ENCODE peak calls at places on chromosomes 2 and 18, in seven cellular contexts. One of them, this sample, is unnamed. For H3K9me3, the result is how much of the 10 kb centered on the place peaks cover.

GRCh38 chr18:21361297-21361880 is 119.4 kb downstream of the GREB1L start:
- DNase-seq in testis: no peak
- DNase-seq in spleen: no peak
- DNase-seq in right lobe of liver: no peak
- DNase-seq in IMR-90: no peak
- DNase-seq in heart left ventricle: no peak
- DNase-seq in Peyer's patch: no peak
- DNase-seq in this sample: peak

GRCh38 chr18:46155652-46156051 is 51.5 kb downstream of the HAUS1 start:
- DNase-seq in right lobe of liver: no peak
- DNase-seq in IMR-90: peak
- DNase-seq in spleen: no peak
- DNase-seq in testis: no peak
- DNase-seq in Peyer's patch: no peak
- DNase-seq in heart left ventricle: no peak
- DNase-seq in this sample: no peak

GRCh38 chr2:120939595-120940318 is 204.1 kb downstream of the GLI2 start:
- DNase-seq in spleen: no peak
- DNase-seq in Peyer's patch: no peak
- DNase-seq in testis: no peak
- DNase-seq in IMR-90: peak
- DNase-seq in heart left ventricle: no peak
- DNase-seq in right lobe of liver: no peak
- DNase-seq in this sample: no peak

GRCh38 chr18:31274915-31275314 is 43.0 kb upstream of the DSG1 start:
- DNase-seq in IMR-90: no peak
- DNase-seq in right lobe of liver: peak
- DNase-seq in heart left ventricle: no peak
- DNase-seq in Peyer's patch: no peak
- DNase-seq in testis: peak
- DNase-seq in spleen: no peak
- DNase-seq in this sample: peak

GRCh38 chr2:2879776-2880175 is 497.8 kb downstream of the EIPR1 start:
- DNase-seq in heart left ventricle: no peak
- DNase-seq in right lobe of liver: no peak
- DNase-seq in testis: no peak
- DNase-seq in IMR-90: no peak
- DNase-seq in spleen: no peak
- DNase-seq in Peyer's patch: peak
- DNase-seq in this sample: no peak

GRCh38 chr2:207796585-207797350 is 27.1 kb upstream of the FZD5 start:
- DNase-seq in spleen: no peak
- DNase-seq in testis: no peak
- DNase-seq in IMR-90: peak
- DNase-seq in heart left ventricle: no peak
- DNase-seq in right lobe of liver: no peak
- DNase-seq in Peyer's patch: no peak
- DNase-seq in this sample: peak

GRCh38 chr2:225737556-225737955 is 338.0 kb downstream of the NYAP2 start:
- DNase-seq in heart left ventricle: no peak
- DNase-seq in IMR-90: peak
- DNase-seq in right lobe of liver: no peak
- DNase-seq in Peyer's patch: no peak
- DNase-seq in spleen: no peak
- DNase-seq in testis: no peak
- DNase-seq in this sample: no peak

GRCh38 chr2:32932825-32933755 is 13.7 kb upstream of the LTBP1 start:
- DNase-seq in testis: no peak
- DNase-seq in Peyer's patch: no peak
- DNase-seq in right lobe of liver: no peak
- DNase-seq in spleen: no peak
- DNase-seq in IMR-90: no peak
- DNase-seq in heart left ventricle: no peak
- DNase-seq in this sample: no peak

GRCh38 chr18:31206064-31206463 is 43.4 kb upstream of the DSC1 start:
- DNase-seq in spleen: no peak
- DNase-seq in IMR-90: no peak
- DNase-seq in right lobe of liver: no peak
- DNase-seq in Peyer's patch: no peak
- DNase-seq in testis: no peak
- DNase-seq in heart left ventricle: no peak
- DNase-seq in this sample: no peak

GRCh38 chr2:27723372-27724144 is 48.0 kb upstream of the MRPL33 start:
- DNase-seq in testis: peak
- DNase-seq in heart left ventricle: peak
- DNase-seq in spleen: no peak
- DNase-seq in Peyer's patch: no peak
- DNase-seq in IMR-90: peak
- DNase-seq in right lobe of liver: peak
- DNase-seq in this sample: peak

GRCh38 chr2:218228366-218229092 is 11.5 kb downstream of the ARPC2 start:
- DNase-seq in heart left ventricle: no peak
- DNase-seq in testis: no peak
- DNase-seq in IMR-90: peak
- DNase-seq in Peyer's patch: no peak
- DNase-seq in spleen: no peak
- DNase-seq in right lobe of liver: no peak
- DNase-seq in this sample: no peak

GRCh38 chr2:44671276-44671675 is 270.2 kb upstream of the SIX3 start:
- DNase-seq in Peyer's patch: no peak
- DNase-seq in heart left ventricle: no peak
- DNase-seq in testis: no peak
- DNase-seq in spleen: no peak
- DNase-seq in right lobe of liver: no peak
- DNase-seq in IMR-90: no peak
- DNase-seq in this sample: no peak

GRCh38 chr2:237440819-237441281 is 26.9 kb upstream of the COL6A3 start:
- DNase-seq in IMR-90: peak
- DNase-seq in heart left ventricle: no peak
- DNase-seq in right lobe of liver: no peak
- DNase-seq in spleen: no peak
- DNase-seq in Peyer's patch: no peak
- DNase-seq in testis: no peak
- DNase-seq in this sample: no peak

GRCh38 chr2:69835666-69836065 is 6.2 kb downstream of the GMCL1 start:
- DNase-seq in heart left ventricle: no peak
- DNase-seq in right lobe of liver: no peak
- DNase-seq in Peyer's patch: no peak
- DNase-seq in IMR-90: no peak
- DNase-seq in testis: no peak
- DNase-seq in spleen: no peak
- DNase-seq in this sample: no peak

GRCh38 chr2:139835101-139835500 is 1054.9 kb upstream of the NXPH2 start:
- DNase-seq in Peyer's patch: no peak
- DNase-seq in testis: no peak
- DNase-seq in IMR-90: no peak
- DNase-seq in heart left ventricle: no peak
- DNase-seq in spleen: no peak
- DNase-seq in right lobe of liver: no peak
- DNase-seq in this sample: no peak

GRCh38 chr2:27407798-27408491 is 1.4 kb downstream of the PPM1G start:
- DNase-seq in heart left ventricle: no peak
- DNase-seq in right lobe of liver: no peak
- DNase-seq in testis: peak
- DNase-seq in IMR-90: peak
- DNase-seq in spleen: no peak
- DNase-seq in Peyer's patch: no peak
- DNase-seq in this sample: no peak

GRCh38 chr2:30225131-30225762 is 6.1 kb upstream of the LBH start:
- DNase-seq in IMR-90: peak
- DNase-seq in Peyer's patch: peak
- DNase-seq in right lobe of liver: no peak
- DNase-seq in testis: peak
- DNase-seq in spleen: peak
- DNase-seq in heart left ventricle: peak
- DNase-seq in this sample: peak

GRCh38 chr2:76958749-76959148 is 563.4 kb downstream of the LRRTM4 start:
- DNase-seq in spleen: no peak
- DNase-seq in testis: no peak
- DNase-seq in right lobe of liver: no peak
- DNase-seq in Peyer's patch: no peak
- DNase-seq in IMR-90: no peak
- DNase-seq in heart left ventricle: no peak
- DNase-seq in this sample: no peak

GRCh38 chr2:133977385-133977784 is 276.5 kb upstream of the MGAT5 start:
- DNase-seq in heart left ventricle: no peak
- DNase-seq in Peyer's patch: no peak
- DNase-seq in right lobe of liver: no peak
- DNase-seq in testis: no peak
- DNase-seq in spleen: no peak
- DNase-seq in IMR-90: no peak
- DNase-seq in this sample: peak

GRCh38 chr2:176129013-176129796 is at the start of gene HOXD8:
- DNase-seq in IMR-90: peak
- DNase-seq in Peyer's patch: no peak
- DNase-seq in right lobe of liver: no peak
- DNase-seq in heart left ventricle: no peak
- DNase-seq in testis: peak
- DNase-seq in spleen: peak
- DNase-seq in this sample: no peak

GRCh38 chr2:214808961-214809750 is at the start of gene BARD1:
- DNase-seq in heart left ventricle: peak
- DNase-seq in IMR-90: peak
- DNase-seq in Peyer's patch: peak
- DNase-seq in right lobe of liver: peak
- DNase-seq in spleen: peak
- DNase-seq in testis: peak
- DNase-seq in this sample: peak

GRCh38 chr18:26544459-26544858 is 3.9 kb downstream of the KCTD1 start:
- DNase-seq in IMR-90: no peak
- DNase-seq in testis: no peak
- DNase-seq in right lobe of liver: no peak
- DNase-seq in heart left ventricle: no peak
- DNase-seq in Peyer's patch: no peak
- DNase-seq in spleen: no peak
- DNase-seq in this sample: no peak

DNA sequence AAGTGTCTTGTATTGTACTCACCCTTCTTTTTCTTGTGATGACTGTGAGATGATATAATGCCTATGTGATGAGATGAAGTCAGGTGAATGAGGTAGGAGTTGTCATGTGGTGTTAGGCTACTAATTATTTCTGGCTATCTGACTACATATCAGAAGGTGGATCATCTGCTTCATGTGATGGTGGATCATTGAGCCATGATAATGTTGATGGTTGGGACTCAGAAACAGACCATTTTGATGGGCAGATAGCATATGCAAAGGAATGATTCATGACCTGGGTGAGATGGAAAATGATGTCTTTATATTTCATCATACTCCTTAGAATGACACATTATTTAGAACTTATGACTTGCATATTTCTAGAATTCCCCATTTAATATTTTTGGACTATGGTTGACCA is 19.5 kb downstream of the ANKRD30B start:
- DNase-seq in right lobe of liver: no peak
- DNase-seq in spleen: no peak
- DNase-seq in heart left ventricle: no peak
- DNase-seq in testis: no peak
- DNase-seq in IMR-90: no peak
- DNase-seq in Peyer's patch: no peak
- DNase-seq in this sample: no peak
- H3K9me3 ChIP-seq in right lobe of liver: under half
- H3K9me3 ChIP-seq in spleen: under half
- H3K9me3 ChIP-seq in heart left ventricle: under half
- H3K9me3 ChIP-seq in testis: under half
- H3K9me3 ChIP-seq in IMR-90: under half
- H3K9me3 ChIP-seq in Peyer's patch: under half
- H3K9me3 ChIP-seq in this sample: under half

DNA sequence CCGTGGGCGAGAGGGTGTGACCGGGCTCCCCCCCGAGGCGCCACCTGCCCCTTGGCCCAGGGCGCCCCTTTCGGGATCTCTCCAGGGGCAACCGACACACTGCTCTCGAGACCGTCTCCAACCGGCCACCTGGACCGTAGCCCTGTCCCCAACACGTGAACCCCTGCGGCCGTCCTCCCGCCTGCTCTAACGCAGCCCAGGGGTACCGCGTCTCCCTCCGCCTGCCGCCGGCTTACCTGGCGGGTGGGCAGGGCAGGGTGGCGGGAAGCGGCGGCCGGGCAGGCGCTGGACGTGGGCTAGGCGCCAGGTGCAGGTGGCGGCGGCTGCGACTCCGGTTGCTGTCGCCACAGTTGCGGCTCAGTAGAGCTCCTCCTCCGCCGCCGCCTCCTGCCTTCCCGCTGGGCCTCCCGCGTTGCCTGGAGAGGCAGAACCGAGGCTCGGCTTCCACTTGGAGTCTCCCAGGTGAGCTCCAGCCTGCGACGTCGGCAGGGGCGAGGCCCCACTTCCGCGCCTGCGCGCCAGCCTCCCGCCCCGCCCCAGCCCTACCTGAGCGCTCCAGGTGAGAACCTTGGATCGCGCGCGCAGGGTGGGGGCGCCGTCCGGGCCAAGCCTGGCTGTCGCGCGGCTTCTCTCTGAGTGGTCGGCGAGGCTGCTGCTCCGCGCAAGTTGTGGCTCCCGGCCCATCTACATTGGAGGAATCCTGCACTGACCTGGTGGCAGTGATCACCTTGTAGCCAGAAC is at the start of gene GALNT3:
- DNase-seq in right lobe of liver: peak
- DNase-seq in spleen: peak
- DNase-seq in heart left ventricle: peak
- DNase-seq in IMR-90: no peak
- DNase-seq in testis: peak
- DNase-seq in Peyer's patch: peak
- DNase-seq in this sample: peak
- TF ChIP-seq POLR2A in right lobe of liver: peak
- TF ChIP-seq POLR2A in spleen: no peak
- TF ChIP-seq POLR2A in heart left ventricle: no peak
- TF ChIP-seq POLR2A in IMR-90: no peak
- TF ChIP-seq POLR2A in testis: no peak
- TF ChIP-seq POLR2A in Peyer's patch: peak
- TF ChIP-seq POLR2A in this sample: peak

DNA sequence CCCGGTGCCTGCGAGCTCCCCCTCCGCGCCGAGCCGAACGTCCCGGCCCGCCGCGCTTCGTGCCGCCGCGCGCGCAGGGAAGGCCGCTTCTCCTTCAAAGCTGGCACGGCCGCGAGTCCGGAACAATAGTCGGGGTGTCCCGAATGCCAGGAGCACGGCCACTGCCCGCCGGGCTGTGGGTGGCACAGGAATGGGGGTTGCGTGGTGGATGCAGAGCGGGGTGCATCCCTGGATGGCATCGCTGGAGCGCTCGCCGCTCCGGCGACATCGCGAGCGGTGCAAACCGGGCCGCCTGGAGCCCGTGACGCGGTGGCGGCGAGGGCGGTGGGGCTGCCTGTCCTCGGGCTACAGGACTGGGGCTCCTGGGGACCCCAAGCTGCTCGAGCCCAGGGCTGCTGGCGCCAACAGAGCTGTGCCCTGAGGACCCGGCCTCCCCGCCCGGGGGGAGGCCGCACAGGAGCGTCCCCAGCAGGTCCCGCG is 1.1 kb upstream of the SATB2 start:
- DNase-seq in heart left ventricle: peak
- DNase-seq in right lobe of liver: peak
- DNase-seq in testis: peak
- DNase-seq in Peyer's patch: no peak
- DNase-seq in IMR-90: peak
- DNase-seq in spleen: peak
- DNase-seq in this sample: peak
- H3K9me3 ChIP-seq in heart left ventricle: under half
- H3K9me3 ChIP-seq in right lobe of liver: under half
- H3K9me3 ChIP-seq in testis: under half
- H3K9me3 ChIP-seq in Peyer's patch: under half
- H3K9me3 ChIP-seq in IMR-90: under half
- H3K9me3 ChIP-seq in spleen: under half
- H3K9me3 ChIP-seq in this sample: under half

GRCh38 chr2:37231251-37232130 is at the start of the genes CEBPZ and NDUFAF7:
- DNase-seq in heart left ventricle: peak
- DNase-seq in Peyer's patch: peak
- DNase-seq in IMR-90: peak
- DNase-seq in testis: peak
- DNase-seq in right lobe of liver: peak
- DNase-seq in spleen: peak
- DNase-seq in this sample: peak
- TF ChIP-seq POLR2A in heart left ventricle: no peak
- TF ChIP-seq POLR2A in Peyer's patch: peak
- TF ChIP-seq POLR2A in IMR-90: peak
- TF ChIP-seq POLR2A in testis: no peak
- TF ChIP-seq POLR2A in right lobe of liver: peak
- TF ChIP-seq POLR2A in spleen: peak
- TF ChIP-seq POLR2A in this sample: peak